ENCODE peak calls at places on chromosome 1, in four cellular contexts. One of them, this sample, is unnamed.

GRCh38 chr1:214044438-214045214 is 56.9 kb downstream of the PROX1 start:
- DNase-seq in NCI-H510A treated with DMSO at 0.1 percent for 48 hours: peak
- DNase-seq in Caki2: no peak
- DNase-seq in left cardiac atrium: no peak
- DNase-seq in this sample: no peak

GRCh38 chr1:205582471-205583291 is 49.1 kb downstream of the ELK4 start:
- DNase-seq in NCI-H510A treated with DMSO at 0.1 percent for 48 hours: no peak
- DNase-seq in Caki2: no peak
- DNase-seq in left cardiac atrium: peak
- DNase-seq in this sample: no peak

GRCh38 chr1:146001734-146002133 is 5.4 kb upstream of the TXNIP start:
- DNase-seq in NCI-H510A treated with DMSO at 0.1 percent for 48 hours: no peak
- DNase-seq in Caki2: no peak
- DNase-seq in left cardiac atrium: no peak
- DNase-seq in this sample: no peak

GRCh38 chr1:34926894-34927293 is 2.6 kb downstream of the DLGAP3 start:
- DNase-seq in NCI-H510A treated with DMSO at 0.1 percent for 48 hours: no peak
- DNase-seq in Caki2: no peak
- DNase-seq in left cardiac atrium: no peak
- DNase-seq in this sample: no peak

GRCh38 chr1:115678141-115678540 is 36.4 kb downstream of the VANGL1 start:
- DNase-seq in NCI-H510A treated with DMSO at 0.1 percent for 48 hours: no peak
- DNase-seq in Caki2: no peak
- DNase-seq in left cardiac atrium: no peak
- DNase-seq in this sample: no peak

GRCh38 chr1:229199261-229199850 is 71.6 kb upstream of the RAB4A start:
- DNase-seq in NCI-H510A treated with DMSO at 0.1 percent for 48 hours: peak
- DNase-seq in Caki2: no peak
- DNase-seq in left cardiac atrium: no peak
- DNase-seq in this sample: no peak

GRCh38 chr1:87976316-87976715 is 647.6 kb downstream of the LMO4 start:
- DNase-seq in NCI-H510A treated with DMSO at 0.1 percent for 48 hours: no peak
- DNase-seq in Caki2: no peak
- DNase-seq in left cardiac atrium: no peak
- DNase-seq in this sample: no peak

GRCh38 chr1:21337459-21337930 is 47.2 kb upstream of the ECE1 start:
- DNase-seq in NCI-H510A treated with DMSO at 0.1 percent for 48 hours: peak
- DNase-seq in Caki2: no peak
- DNase-seq in left cardiac atrium: no peak
- DNase-seq in this sample: no peak

GRCh38 chr1:174447866-174448530 is at the start of gene GPR52:
- DNase-seq in NCI-H510A treated with DMSO at 0.1 percent for 48 hours: no peak
- DNase-seq in Caki2: no peak
- DNase-seq in left cardiac atrium: no peak
- DNase-seq in this sample: no peak

This sample was measured in fibroblast of the aortic adventitia.